ENCODE peak calls at places on chromosomes 3 and 15, in eight cellular contexts. S, B, O, N, C, Z, X and V are unnamed samples.

GRCh38 chr3:140922634-140923033 is 19.0 kb upstream of the SLC25A36 start:
- DNase-seq in Z (no peak), N (no peak), O (no peak), X (no peak), C (peak), S (no peak), B (no peak), V (no peak)

GRCh38 chr15:57025264-57025939 is 107.0 kb downstream of the TCF12 start:
- DNase-seq in N (no peak), O (no peak), S (no peak), C (no peak), Z (no peak), X (no peak), B (no peak), V (no peak)

GRCh38 chr15:27127834-27128570 is 157.0 kb downstream of the GABRG3 start:
- DNase-seq in B (no peak), X (no peak), C (no peak), S (no peak), Z (no peak), O (no peak), N (no peak), V (no peak)

GRCh38 chr15:52164631-52165265 is 26.4 kb downstream of the GNB5 start:
- DNase-seq in N (no peak), Z (no peak), O (no peak), S (no peak), C (no peak), B (no peak), X (no peak), V (no peak)

GRCh38 chr3:11556851-11557644 is 86.7 kb downstream of the VGLL4 start:
- DNase-seq in X (peak), Z (no peak), B (no peak), S (no peak), C (no peak), O (no peak), N (peak), V (no peak)

GRCh38 chr15:59741274-59741906 is 52.3 kb upstream of the BNIP2 start:
- DNase-seq in Z (peak), C (peak), N (no peak), O (no peak), X (no peak), B (no peak), S (no peak), V (no peak)

GRCh38 chr3:194387926-194388418 is 11.1 kb downstream of the GP5 start:
- DNase-seq in S (no peak), Z (no peak), X (no peak), N (no peak), C (no peak), O (no peak), B (peak), V (peak)

GRCh38 chr3:7249493-7250076 is 388.7 kb downstream of the GRM7 start:
- DNase-seq in N (no peak), Z (no peak), S (no peak), C (no peak), B (no peak), X (no peak), O (no peak), V (no peak)

GRCh38 chr3:23096041-23096440 is 107.1 kb upstream of the UBE2E2 start:
- DNase-seq in B (no peak), X (no peak), C (peak), S (no peak), Z (no peak), N (no peak), O (no peak), V (no peak)

DNA sequence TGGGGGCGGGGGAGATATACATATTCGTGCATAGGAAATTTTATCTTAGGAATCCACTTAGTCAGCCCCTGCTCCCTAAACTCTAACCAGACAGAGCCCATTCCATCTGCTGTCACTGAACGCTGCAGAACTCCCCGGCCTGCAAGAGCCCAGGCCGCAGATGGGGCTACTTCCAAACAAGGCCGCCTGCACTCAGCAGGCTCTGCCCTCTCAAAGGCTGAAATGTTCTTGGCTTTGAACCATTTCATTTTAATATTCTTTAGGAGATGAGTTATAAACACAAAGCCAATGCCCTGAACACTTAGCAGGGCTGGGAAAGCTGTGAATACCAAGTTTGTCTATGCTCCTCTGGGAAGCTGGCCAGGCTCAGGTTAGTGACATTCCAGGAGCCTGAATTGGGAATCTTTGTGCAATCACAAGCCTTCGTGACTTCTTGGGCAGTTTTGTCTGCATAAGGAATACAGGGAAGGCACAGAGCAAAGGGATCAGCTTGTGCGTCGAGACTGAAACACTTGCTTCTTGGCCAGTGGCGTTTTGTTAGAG is 65.0 kb downstream of the SYNM start:
- DNase-seq in O (no peak), B (no peak), Z (peak), C (no peak), X (no peak), N (no peak), S (peak), V (peak)
- TF ChIP-seq POLR2AphosphoS5 in O (peak), B (no peak), Z (peak), C (no peak), X (no peak), N (no peak), S (peak), V (peak)

GRCh38 chr3:51944541-51945021 is 2.4 kb downstream of the PARP3 start:
- DNase-seq in C (no peak), O (no peak), S (no peak), N (no peak), X (no peak), Z (no peak), B (no peak), V (no peak)

GRCh38 chr3:51943451-51944391 is 1.6 kb downstream of the PARP3 start:
- DNase-seq in S (no peak), X (no peak), B (peak), Z (no peak), C (no peak), N (no peak), O (no peak), V (no peak)

GRCh38 chr3:51941447-51941797 is 282 bp downstream of the RRP9 start:
- DNase-seq in O (no peak), C (no peak), S (no peak), B (no peak), X (no peak), Z (no peak), N (no peak), V (no peak)

GRCh38 chr3:51941798-51942602 is at the start of the genes PARP3 and RRP9:
- DNase-seq in C (peak), N (peak), S (peak), B (peak), O (peak), Z (peak), X (peak), V (peak)

DNA sequence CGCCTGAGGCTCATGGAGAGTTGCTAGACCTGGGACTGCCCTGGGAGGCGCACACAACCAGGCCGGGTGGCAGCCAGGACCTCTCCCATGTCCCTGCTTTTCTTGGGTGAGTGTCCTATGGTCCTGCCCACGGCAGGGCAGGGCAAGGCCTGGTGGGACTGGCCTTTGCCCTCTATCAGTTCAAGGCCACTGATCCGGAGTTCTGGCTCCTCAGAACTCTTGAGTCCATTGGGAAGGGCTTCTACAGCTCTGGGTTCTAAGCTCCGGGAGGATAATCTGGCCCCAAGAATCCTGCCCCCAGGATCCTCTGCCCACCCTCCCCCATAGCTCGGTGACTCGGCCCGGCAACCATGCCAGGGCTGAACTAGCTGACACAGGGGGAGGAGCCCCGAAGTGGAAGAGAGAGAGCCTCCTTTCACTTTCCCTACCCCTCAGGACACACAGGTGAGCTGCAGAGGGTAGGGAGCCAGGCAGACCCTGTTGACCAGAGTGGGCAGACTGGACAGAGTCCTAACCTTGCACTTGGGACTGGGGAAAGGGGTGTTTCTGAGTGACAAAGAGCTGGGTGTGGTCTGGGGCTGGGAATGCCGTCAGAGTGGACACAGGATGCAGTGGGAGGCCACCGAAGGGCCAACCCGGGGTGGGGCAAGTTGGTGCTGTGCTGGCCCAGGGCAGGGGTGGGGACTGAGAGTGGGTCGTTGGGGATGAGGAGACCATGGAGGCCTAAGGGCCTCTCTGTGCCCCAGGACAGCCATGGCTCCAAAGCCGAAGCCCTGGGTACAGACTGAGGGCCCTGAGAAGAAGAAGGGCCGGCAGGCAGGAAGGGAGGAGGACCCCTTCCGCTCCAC is 664 bp downstream of the PARP3 start:
- DNase-seq in N (no peak), O (peak), Z (peak), S (peak), X (no peak), B (peak), C (no peak), V (no peak)
- TF ChIP-seq POLR2AphosphoS5 in N (peak), O (peak), Z (no peak), S (peak), X (no peak), B (no peak), C (no peak), V (peak)

DNA sequence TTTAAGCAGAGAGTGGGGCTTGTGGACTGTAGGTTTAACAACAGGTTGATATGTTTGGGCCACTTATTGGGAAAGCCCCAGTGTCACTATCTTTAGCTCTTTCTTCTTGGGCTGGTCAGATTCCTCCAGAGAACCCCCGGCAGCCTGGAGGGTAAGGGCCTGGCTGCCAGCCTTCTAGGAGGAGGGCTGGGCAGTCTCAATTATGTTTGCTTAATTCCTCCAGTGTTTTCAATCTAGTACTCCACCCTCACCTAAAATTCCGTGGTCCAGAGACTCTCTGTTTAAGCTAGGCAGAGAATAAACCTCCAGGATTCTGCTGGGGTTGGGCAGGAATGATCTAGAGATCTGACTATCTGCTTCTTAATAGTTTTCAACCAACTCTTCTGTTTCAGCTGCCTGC is 5.3 kb downstream of the ASB14 start:
- DNase-seq in O (no peak), C (no peak), Z (no peak), S (no peak), B (no peak), X (no peak), N (no peak), V (no peak)
- TF ChIP-seq POLR2AphosphoS5 in O (no peak), C (no peak), Z (no peak), S (no peak), B (no peak), X (no peak), N (no peak), V (no peak)

DNA sequence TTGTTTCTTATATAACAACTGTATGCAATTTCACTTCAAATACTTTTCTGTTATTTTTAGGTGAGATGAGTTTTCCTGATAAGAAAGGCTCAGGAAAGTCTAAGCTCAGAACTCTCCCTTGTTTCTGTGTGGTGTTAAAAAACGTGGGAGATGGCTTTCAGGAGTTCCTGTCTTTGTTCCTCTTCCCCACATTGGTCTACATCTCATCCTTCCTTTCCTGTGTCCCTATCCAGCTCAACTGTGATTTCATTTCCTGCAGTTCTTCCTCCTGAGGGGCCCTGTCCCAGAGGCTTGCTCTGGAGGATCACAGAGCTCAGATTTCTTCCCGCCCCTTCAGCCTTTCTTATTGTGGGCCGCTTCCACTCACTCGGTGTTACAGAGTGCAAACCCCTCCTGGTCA is 11.2 kb downstream of the SEC13 start:
- DNase-seq in B (no peak), O (no peak), C (no peak), S (no peak), N (no peak), Z (no peak), X (no peak), V (no peak)
- TF ChIP-seq POLR2AphosphoS5 in B (no peak), O (no peak), C (no peak), S (no peak), N (no peak), Z (no peak), X (no peak), V (no peak)

GRCh38 chr3:98519351-98519750 is 3.4 kb downstream of the CLDND1 start:
- DNase-seq in X (no peak), S (no peak), B (no peak), C (no peak), O (no peak), N (no peak), Z (no peak), V (no peak)
- TF ChIP-seq POLR2AphosphoS5 in X (no peak), S (no peak), B (no peak), C (no peak), O (no peak), N (no peak), Z (no peak), V (no peak)

DNA sequence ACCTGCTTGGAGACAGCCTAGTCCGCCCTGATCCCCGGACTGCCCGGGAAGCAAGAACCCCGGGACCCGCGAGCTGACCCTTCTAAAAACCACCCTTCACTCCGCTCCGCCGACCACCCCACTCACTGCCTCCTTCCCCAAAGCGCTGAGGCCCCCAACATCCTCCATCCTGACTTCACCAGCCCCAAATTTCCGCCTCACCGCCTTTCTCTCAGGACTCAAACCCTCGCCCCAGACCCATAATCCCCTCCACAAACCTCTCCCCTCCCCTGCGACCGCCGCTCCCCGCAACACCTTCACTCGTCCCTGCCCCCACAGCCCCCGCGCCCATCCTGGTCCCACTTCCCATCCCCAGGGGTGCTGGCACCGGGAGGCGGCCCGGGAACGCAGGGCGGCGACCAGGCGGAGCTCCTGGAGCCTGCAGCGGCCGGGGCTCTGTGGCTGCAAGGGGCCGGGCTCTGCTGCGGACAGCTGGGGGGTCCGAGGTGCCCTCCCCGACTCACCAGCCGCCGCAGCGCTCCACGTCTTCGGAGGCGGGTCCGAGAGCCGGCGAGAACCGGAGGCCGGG is 321 bp downstream of the ANO10 start:
- DNase-seq in S (peak), N (no peak), X (peak), C (no peak), B (peak), Z (peak), O (peak), V (no peak)
- TF ChIP-seq POLR2AphosphoS5 in S (peak), N (no peak), X (no peak), C (no peak), B (no peak), Z (no peak), O (no peak), V (peak)

GRCh38 chr3:47579875-47580274 is 1.2 kb upstream of the CSPG5 start:
- DNase-seq in B (no peak), N (no peak), S (no peak), X (no peak), O (no peak), C (no peak), Z (no peak), V (no peak)
- TF ChIP-seq POLR2AphosphoS5 in B (no peak), N (no peak), S (no peak), X (no peak), O (no peak), C (no peak), Z (no peak), V (no peak)

DNA sequence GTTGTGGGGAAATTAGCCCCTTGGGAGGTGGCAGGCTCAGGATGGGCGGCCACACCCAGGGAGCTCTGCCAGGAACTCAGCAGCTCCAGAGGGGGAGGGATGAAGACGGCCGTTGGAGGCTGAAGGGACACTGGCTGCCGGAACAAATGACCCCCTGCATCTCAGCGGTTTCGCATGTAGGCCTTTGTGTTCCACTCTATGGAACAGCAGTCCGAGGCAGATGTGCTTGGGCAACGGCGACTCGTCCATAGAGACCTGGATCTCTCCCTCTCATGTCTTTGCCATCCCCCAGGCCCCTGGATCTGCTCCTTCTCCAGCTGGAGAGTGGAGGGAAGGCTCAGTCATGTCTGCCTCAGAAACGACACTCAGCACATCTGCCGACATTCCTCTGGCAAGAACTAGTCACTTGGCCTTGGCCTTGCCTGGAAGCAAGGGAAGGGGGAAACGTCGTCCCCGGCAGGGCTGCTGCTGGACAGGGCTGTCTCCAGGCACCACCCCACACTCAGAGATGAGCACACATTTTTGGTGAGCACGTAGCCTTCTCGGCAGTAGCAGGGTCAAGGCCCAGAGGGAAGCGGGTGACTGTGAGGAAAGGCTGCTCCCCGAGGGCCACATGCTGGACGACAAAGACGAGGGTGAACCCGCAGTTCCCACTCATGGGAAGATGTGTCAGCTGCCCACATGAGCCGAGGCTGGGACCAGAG is 83.8 kb downstream of the ASB7 start:
- DNase-seq in N (no peak), C (no peak), Z (no peak), O (no peak), B (peak), X (no peak), S (no peak), V (peak)
- TF ChIP-seq POLR2AphosphoS5 in N (no peak), C (no peak), Z (no peak), O (peak), B (no peak), X (no peak), S (no peak), V (peak)

GRCh38 chr3:53570709-53571108 is 76.3 kb downstream of the CACNA1D start:
- DNase-seq in Z (no peak), O (peak), N (no peak), C (no peak), X (no peak), B (no peak), S (no peak), V (no peak)
- TF ChIP-seq POLR2AphosphoS5 in Z (no peak), O (peak), N (peak), C (no peak), X (no peak), B (no peak), S (no peak), V (no peak)